ENCODE peak calls at places on chromosomes 1 and 21, in seven cellular contexts. Z, G, E, Y, K, T and P are unnamed samples.

GRCh38 chr21:29656504-29657227 is 283.1 kb downstream of the GRIK1 start:
- DNase-seq in K (peak), Z (peak), G (no peak), E (no peak), T (peak), Y (no peak), P (peak)

GRCh38 chr1:67896826-67897225 is 63.6 kb upstream of the GNG12 start:
- DNase-seq in E (no peak), Y (no peak), Z (no peak), G (no peak), T (no peak), K (no peak), P (no peak)

GRCh38 chr1:193325771-193326170 is 139.4 kb upstream of the B3GALT2 start:
- DNase-seq in Y (no peak), E (no peak), K (no peak), G (no peak), Z (peak), T (peak), P (peak)

GRCh38 chr21:16509466-16509865 is 779.7 kb downstream of the USP25 start:
- DNase-seq in Z (peak), K (no peak), G (no peak), T (no peak), Y (no peak), E (no peak), P (no peak)

GRCh38 chr1:243254233-243254926 is 701 bp downstream of the CEP170 start:
- DNase-seq in E (peak), G (peak), Y (no peak), K (peak), T (peak), Z (peak), P (peak)

GRCh38 chr1:193569696-193570269 is 383.4 kb upstream of the B3GALT2 start:
- DNase-seq in T (peak), Y (no peak), K (peak), Z (peak), E (no peak), G (no peak), P (no peak)

GRCh38 chr1:228900099-228900965 is 165.1 kb downstream of the RHOU start:
- DNase-seq in K (peak), E (no peak), Y (no peak), Z (peak), T (no peak), G (no peak), P (peak)

GRCh38 chr1:34460193-34460592 is 283.5 kb downstream of the C1orf94 start:
- DNase-seq in T (peak), Z (no peak), E (peak), K (no peak), G (peak), Y (peak), P (peak)

GRCh38 chr1:150235436-150235851 is 468 bp downstream of the ANP32E start:
- DNase-seq in Z (no peak), Y (no peak), T (peak), G (no peak), E (no peak), K (no peak), P (peak)

GRCh38 chr21:43930848-43931384 is 65.9 kb downstream of the AGPAT3 start:
- DNase-seq in E (no peak), K (no peak), Y (no peak), Z (no peak), T (no peak), G (no peak), P (no peak)

GRCh38 chr21:43930074-43930847 is 65.2 kb downstream of the AGPAT3 start:
- DNase-seq in Z (no peak), T (no peak), E (no peak), Y (no peak), K (no peak), G (no peak), P (no peak)

GRCh38 chr21:43932005-43932404 is 67.0 kb downstream of the AGPAT3 start:
- DNase-seq in G (no peak), Y (no peak), E (no peak), K (no peak), T (no peak), Z (no peak), P (no peak)

GRCh38 chr21:43933146-43933673 is 68.2 kb downstream of the AGPAT3 start:
- DNase-seq in E (no peak), G (no peak), T (no peak), Y (no peak), K (no peak), Z (no peak), P (no peak)

DNA sequence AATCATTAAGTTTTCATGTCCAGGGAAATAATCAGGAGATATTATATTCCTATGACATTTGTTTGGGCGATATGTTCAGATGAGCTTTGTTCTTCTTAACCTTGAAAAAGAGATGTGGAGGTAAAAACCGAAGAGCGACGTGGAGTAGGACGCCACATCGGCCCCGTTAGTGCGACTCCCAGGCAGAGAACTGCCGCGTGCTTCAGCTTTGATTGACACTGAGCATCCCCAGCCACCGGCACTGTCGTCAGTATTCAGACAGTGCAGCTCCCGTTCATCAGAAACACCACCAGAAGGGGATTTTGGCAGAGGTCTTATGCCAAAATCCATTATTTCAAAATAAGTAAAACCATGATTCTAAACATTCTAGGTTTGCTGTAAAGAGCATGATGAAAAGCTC is 66.4 kb downstream of the AGPAT3 start:
- DNase-seq in E (no peak), Z (no peak), K (no peak), G (no peak), Y (no peak), T (no peak), P (no peak)
- H4K8ac ChIP-seq in E (no peak), Z (no peak), K (no peak), G (no peak), Y (no peak), T (no peak), P (no peak)

DNA sequence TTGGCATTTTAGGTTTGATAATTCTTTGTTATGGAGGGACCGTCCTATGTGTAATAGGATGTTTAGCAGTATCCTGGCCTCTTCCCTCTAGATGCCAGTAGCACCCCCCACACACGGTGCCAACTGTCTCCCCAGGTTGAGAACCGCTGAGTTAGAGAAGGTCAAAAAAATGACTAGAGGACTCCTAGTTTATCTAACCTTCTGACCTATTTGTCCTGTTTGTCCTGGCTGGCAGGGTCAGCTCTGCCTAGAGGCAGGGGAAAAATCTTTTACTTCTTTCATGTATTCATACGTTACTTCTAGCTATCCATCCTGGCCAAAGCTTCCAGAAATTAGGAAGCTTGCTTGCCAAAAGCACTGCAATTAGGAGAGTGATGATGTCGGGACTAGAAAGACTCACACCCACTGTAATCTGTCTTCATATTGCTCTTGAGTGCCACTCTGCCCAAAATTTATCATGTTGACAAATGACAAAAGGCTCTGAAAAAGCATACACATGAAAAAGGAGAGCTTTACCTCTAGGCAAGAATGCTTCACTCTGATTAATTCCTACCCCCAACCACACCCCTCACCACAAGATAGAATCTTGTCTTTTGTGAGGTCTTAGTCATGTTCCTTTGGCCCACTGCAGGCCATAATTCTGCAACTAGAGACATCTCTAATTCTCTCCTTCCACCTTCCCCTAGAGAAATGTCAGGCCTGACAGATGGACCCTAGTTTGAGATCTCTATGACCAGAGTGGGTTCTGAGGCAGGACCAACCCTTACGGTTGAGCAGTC is 14.4 kb upstream of the AKR1A1 start:
- DNase-seq in K (no peak), T (no peak), Y (no peak), E (no peak), G (no peak), Z (no peak), P (no peak)
- H3K4ac ChIP-seq in K (no peak), T (no peak), Y (no peak), E (no peak), G (no peak), Z (no peak), P (no peak)

DNA sequence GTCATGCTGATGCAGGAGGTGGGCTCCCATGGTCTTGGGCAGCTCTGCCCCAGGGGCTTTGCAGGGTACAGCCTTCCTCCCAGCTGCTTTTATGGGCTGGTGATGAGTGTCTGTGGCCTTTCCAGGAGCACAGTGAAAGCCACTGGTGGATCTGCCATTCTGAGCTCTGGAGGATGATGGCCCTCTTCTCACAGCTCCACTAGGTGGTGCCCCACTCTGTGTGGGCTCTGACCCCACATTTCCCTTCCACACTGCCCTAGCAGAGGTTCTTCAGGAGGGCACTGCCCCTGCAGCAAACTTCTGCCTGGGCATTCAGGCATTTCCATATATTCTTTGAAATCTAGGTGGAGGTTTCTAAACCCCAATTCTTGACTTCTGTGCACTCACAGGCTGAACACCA is 1188.6 kb downstream of the MRPL39 start:
- DNase-seq in K (no peak), E (no peak), T (no peak), G (no peak), Y (no peak), Z (no peak), P (no peak)
- H4K8ac ChIP-seq in K (no peak), E (no peak), T (no peak), G (no peak), Y (no peak), Z (no peak), P (no peak)

DNA sequence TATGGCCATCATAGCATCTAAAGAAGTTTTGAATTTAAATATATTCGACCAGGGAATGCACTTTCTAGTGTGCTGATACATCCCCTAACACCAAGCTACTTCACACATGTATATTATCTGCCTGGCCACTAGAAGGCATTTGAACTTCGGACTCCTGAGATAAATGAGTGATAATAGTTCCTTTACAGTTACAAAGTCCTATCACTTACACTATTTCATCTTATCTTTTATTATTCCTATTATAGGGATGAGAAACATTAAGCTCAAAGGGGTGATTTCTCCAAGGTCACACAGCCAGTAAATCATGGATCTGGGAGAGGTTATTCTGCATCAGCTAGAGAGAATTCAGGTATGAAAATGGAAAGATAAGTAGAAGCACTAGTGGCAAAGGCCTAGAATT is 40.3 kb downstream of the GPATCH2 start:
- DNase-seq in Z (no peak), K (no peak), G (no peak), Y (no peak), T (no peak), E (no peak), P (peak)
- H3K4ac ChIP-seq in Z (no peak), K (no peak), G (no peak), Y (no peak), T (no peak), E (no peak), P (no peak)

GRCh38 chr1:84773933-84774497 is 83.8 kb upstream of the SSX2IP start:
- DNase-seq in T (no peak), K (no peak), G (no peak), Z (no peak), E (no peak), Y (no peak), P (no peak)

GRCh38 chr1:84772428-84772943 is 82.2 kb upstream of the SSX2IP start:
- DNase-seq in T (peak), Y (peak), Z (peak), K (peak), G (peak), E (peak), P (peak)

GRCh38 chr1:84773195-84773594 is 82.9 kb upstream of the SSX2IP start:
- DNase-seq in G (no peak), Y (no peak), T (no peak), E (no peak), Z (no peak), K (no peak), P (no peak)

GRCh38 chr1:84770481-84770880 is 80.2 kb upstream of the SSX2IP start:
- DNase-seq in Z (no peak), G (no peak), K (no peak), E (no peak), Y (no peak), T (peak), P (no peak)

DNA sequence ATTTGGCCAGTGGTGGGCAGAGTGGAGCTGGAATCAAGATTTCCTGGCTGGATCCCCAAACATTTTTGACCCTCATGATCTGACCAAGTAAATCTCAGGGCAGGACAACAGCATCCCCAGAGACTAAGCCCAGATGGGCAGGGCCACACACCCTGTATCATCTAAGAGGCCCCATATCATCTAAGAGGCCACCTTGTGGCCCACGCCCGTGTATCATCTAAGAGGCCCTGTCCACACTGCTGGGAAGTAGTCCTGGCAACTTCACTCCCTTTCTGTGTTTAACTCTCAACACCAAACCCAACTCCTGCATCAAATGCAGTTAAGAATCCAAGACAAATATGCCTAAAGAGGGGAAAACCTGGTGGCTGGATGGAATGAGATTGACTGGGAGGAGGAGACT is 81.6 kb upstream of the SSX2IP start:
- DNase-seq in E (no peak), Y (no peak), K (no peak), T (no peak), Z (no peak), G (no peak), P (no peak)
- H4K8ac ChIP-seq in E (no peak), Y (no peak), K (no peak), T (no peak), Z (no peak), G (no peak), P (no peak)

DNA sequence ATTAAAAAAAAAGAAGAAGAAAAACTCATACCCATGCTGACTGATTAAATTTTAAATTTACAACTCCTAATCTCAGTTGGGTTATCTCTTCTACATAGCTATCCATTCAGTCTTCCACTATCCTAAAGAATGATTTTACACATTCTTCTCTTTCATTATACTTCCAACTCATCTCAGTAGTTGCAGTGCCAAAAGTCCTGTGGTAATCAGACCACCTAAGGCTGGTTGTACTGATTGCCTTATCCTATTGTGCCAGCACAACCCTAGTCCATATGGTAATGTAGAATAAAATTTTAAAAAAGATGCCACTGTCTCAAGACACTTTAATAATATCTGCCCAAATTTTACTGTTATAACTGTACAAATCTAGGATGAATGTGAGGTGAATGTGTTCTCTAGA is 448.0 kb downstream of the LRRIQ3 start:
- DNase-seq in G (no peak), Z (no peak), T (no peak), E (no peak), K (no peak), Y (no peak), P (peak)
- H3K4ac ChIP-seq in G (no peak), Z (no peak), T (no peak), E (no peak), K (no peak), Y (no peak), P (no peak)

GRCh38 chr1:8381618-8382017 is 63.7 kb downstream of the SLC45A1 start:
- DNase-seq in Z (no peak), K (no peak), Y (no peak), T (no peak), G (no peak), E (no peak), P (no peak)
- H4K8ac ChIP-seq in Z (no peak), K (peak), Y (no peak), T (no peak), G (no peak), E (no peak), P (no peak)

GRCh38 chr21:38699048-38699447 is 106.7 kb upstream of the ETS2 start:
- DNase-seq in K (no peak), Y (no peak), T (peak), E (no peak), Z (no peak), G (peak), P (peak)

GRCh38 chr21:38702196-38702595 is 103.5 kb upstream of the ETS2 start:
- DNase-seq in Z (no peak), Y (no peak), G (no peak), T (no peak), E (no peak), K (no peak), P (no peak)

GRCh38 chr21:38691626-38692025 is 114.1 kb upstream of the ETS2 start:
- DNase-seq in E (no peak), G (no peak), Y (no peak), K (no peak), T (no peak), Z (no peak), P (no peak)

DNA sequence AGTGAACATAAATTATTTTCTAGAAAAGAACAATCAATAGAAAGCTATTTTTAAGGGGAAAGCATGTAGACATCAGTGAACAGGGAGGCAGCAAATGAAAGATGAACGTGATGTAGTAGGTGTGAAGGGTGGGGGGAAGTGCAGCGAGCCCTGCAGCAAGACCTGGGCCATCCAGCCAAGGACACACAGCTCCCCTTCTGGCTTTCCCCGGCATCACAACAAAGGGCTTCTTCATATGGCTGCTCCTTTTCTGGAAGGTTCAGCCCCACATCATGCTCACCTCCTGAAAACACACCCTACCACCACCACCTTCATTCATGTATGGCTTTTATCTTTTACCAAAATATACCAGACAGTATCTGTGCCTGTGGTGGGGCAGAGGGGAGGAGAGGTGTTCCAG is 109.1 kb upstream of the ETS2 start:
- DNase-seq in G (peak), Z (no peak), Y (no peak), T (no peak), K (no peak), E (no peak), P (no peak)
- H3K4ac ChIP-seq in G (no peak), Z (no peak), Y (no peak), T (no peak), K (no peak), E (no peak), P (no peak)

GRCh38 chr1:214957330-214958137 is 125.0 kb upstream of the KCNK2 start:
- DNase-seq in G (no peak), K (peak), Y (no peak), E (no peak), Z (peak), T (peak), P (peak)

GRCh38 chr1:214958491-214958890 is 124.0 kb upstream of the KCNK2 start:
- DNase-seq in Z (peak), G (no peak), Y (no peak), E (no peak), T (peak), K (no peak), P (no peak)

DNA sequence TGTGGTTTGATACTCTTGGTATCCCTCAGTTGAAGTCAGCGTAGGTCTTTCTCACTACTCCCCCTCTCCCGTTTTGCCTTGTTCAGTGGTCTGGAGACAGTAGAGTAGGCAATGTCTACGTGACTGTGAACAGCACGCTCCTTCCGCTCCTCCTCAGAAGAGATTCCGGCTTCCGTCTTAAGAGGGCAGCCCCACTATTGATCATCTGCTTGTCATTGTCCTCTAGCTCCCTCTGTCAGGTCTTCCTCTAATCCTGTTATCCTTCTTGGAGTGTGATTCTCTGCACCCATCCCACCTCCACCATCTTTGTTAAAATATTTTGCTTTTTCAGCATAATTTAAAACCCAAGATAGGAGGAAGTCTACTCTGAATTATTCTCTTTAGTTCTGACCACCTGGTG is 129.9 kb upstream of the KCNK2 start:
- DNase-seq in E (no peak), G (peak), T (no peak), Z (no peak), K (no peak), Y (peak), P (peak)
- H4K8ac ChIP-seq in E (no peak), G (no peak), T (no peak), Z (peak), K (no peak), Y (no peak), P (no peak)

GRCh38 chr1:160876311-160876710 is 8.7 kb downstream of the ITLN1 start:
- DNase-seq in G (no peak), K (no peak), Y (no peak), Z (no peak), E (no peak), T (no peak), P (no peak)
- H3K4ac ChIP-seq in G (no peak), K (no peak), Y (no peak), Z (no peak), E (no peak), T (no peak), P (no peak)